ENCODE peak calls at places on chromosomes 11 and 22, in five cellular contexts. Y, E, V, P and N are unnamed samples.

GRCh38 chr22:11360632-11361031 is 4167.4 kb upstream of the OR11H1 start:
- DNase-seq in Y (no peak), P (no peak), V (no peak), E (no peak), N (no peak)

GRCh38 chr11:116078101-116078561 is 573.9 kb upstream of the CADM1 start:
- DNase-seq in V (no peak), P (no peak), E (peak), Y (no peak), N (peak)

GRCh38 chr11:111417766-111418435 is 38.8 kb upstream of the POU2AF1 start:
- DNase-seq in P (peak), E (no peak), Y (no peak), V (no peak), N (peak)

GRCh38 chr11:113288286-113288863 is 26.0 kb upstream of the TTC12 start:
- DNase-seq in Y (no peak), V (no peak), P (no peak), E (no peak), N (no peak)

GRCh38 chr11:64148917-64149617 is 16.8 kb downstream of the MACROD1 start:
- DNase-seq in V (no peak), Y (peak), E (no peak), P (no peak), N (no peak)

GRCh38 chr11:26331911-26332571 is at the start of gene ANO3:
- DNase-seq in Y (peak), P (peak), V (peak), E (peak), N (peak)

GRCh38 chr11:102220728-102221467 is 96.4 kb upstream of the BIRC3 start:
- DNase-seq in E (no peak), V (no peak), P (peak), Y (no peak), N (no peak)

GRCh38 chr22:45129703-45130524 is 33.8 kb upstream of the NUP50 start:
- DNase-seq in E (no peak), P (no peak), Y (no peak), V (no peak), N (no peak)

GRCh38 chr22:48492371-48493320 is 1335.0 kb downstream of the BRD1 start:
- DNase-seq in P (peak), E (peak), V (peak), Y (peak), N (peak)